ENCODE peak calls at places on chromosomes 11 and 22, in ten cellular contexts. P is sigmoid colon, Y is Panc1, V is psoas muscle, K is HAP-1, L is lower lobe of right lung, R is transverse colon, N is aorta, U is SJSA1, M is left lung. C is an unnamed sample. For H3K36me3, the result is how much of the 10 kb centered on the place peaks cover.

GRCh38 chr11:106179048-106179447 is 101.6 kb downstream of the AASDHPPT start:
- DNase-seq in P (no peak), Y (no peak), V (no peak), K (no peak), L (no peak), R (no peak), N (no peak), U (no peak), M (no peak), C (no peak)

GRCh38 chr11:62508336-62509058 is 38.1 kb downstream of the AHNAK start:
- DNase-seq in P (peak), Y (peak), V (peak), K (peak), L (peak), R (peak), N (peak), U (peak), M (peak), C (no peak)

GRCh38 chr11:99739464-99740089 is 718.8 kb downstream of the CNTN5 start:
- DNase-seq in P (no peak), Y (peak), V (no peak), K (peak), L (no peak), R (no peak), N (no peak), U (peak), M (no peak), C (no peak)

GRCh38 chr11:86183694-86184093 is 60.9 kb upstream of the EED start:
- DNase-seq in P (no peak), Y (no peak), V (no peak), K (no peak), L (no peak), R (no peak), N (no peak), U (no peak), M (no peak), C (no peak)

GRCh38 chr11:120512727-120513435 is 1.3 kb downstream of the GRIK4 start:
- DNase-seq in P (no peak), Y (no peak), V (no peak), K (no peak), L (peak), R (no peak), N (no peak), U (no peak), M (no peak), C (no peak)

GRCh38 chr11:115548878-115549528 is 44.8 kb upstream of the CADM1 start:
- DNase-seq in P (no peak), Y (no peak), V (no peak), K (no peak), L (no peak), R (peak), N (no peak), U (no peak), M (no peak), C (no peak)

GRCh38 chr11:10373340-10373739 is 68.5 kb downstream of the ADM start:
- DNase-seq in P (no peak), Y (no peak), V (no peak), K (no peak), L (no peak), R (no peak), N (no peak), U (no peak), M (peak), C (no peak)

GRCh38 chr11:124174001-124174400 is 9.1 kb upstream of the OR10D3 start:
- DNase-seq in P (no peak), Y (no peak), V (no peak), K (peak), L (no peak), R (no peak), N (no peak), U (peak), M (no peak), C (no peak)

GRCh38 chr11:122048401-122048800 is 67.6 kb downstream of the BLID start:
- DNase-seq in P (no peak), Y (no peak), V (no peak), K (no peak), L (no peak), R (no peak), N (no peak), U (no peak), M (no peak), C (no peak)

GRCh38 chr11:66727883-66728759 is 895 bp downstream of the SPTBN2 start:
- DNase-seq in P (peak), Y (no peak), V (no peak), K (peak), L (no peak), R (peak), N (no peak), U (no peak), M (no peak), C (no peak)

GRCh38 chr11:8241373-8242112 is 22.1 kb downstream of the LMO1 start:
- DNase-seq in P (no peak), Y (no peak), V (no peak), K (no peak), L (no peak), R (no peak), N (no peak), U (no peak), M (no peak), C (no peak)

GRCh38 chr22:37428649-37429586 is 1.6 kb upstream of the ELFN2 start:
- DNase-seq in P (no peak), Y (peak), V (no peak), K (peak), L (no peak), R (peak), N (peak), U (peak), M (no peak), C (no peak)

GRCh38 chr22:27416553-27417427 is 384.8 kb downstream of the MN1 start:
- DNase-seq in P (no peak), Y (no peak), V (no peak), K (peak), L (no peak), R (no peak), N (peak), U (peak), M (no peak), C (peak)

GRCh38 chr11:6488831-6489230 is 7.5 kb downstream of the TIMM10B start:
- DNase-seq in P (no peak), Y (no peak), V (no peak), K (no peak), L (no peak), R (no peak), N (no peak), U (no peak), M (no peak), C (no peak)

GRCh38 chr11:6489338-6489737 is 7.7 kb upstream of the DNHD1 start:
- DNase-seq in P (no peak), Y (no peak), V (no peak), K (no peak), L (no peak), R (no peak), N (no peak), U (no peak), M (no peak), C (no peak)

GRCh38 chr11:6486938-6487337 is 5.6 kb downstream of the TIMM10B start:
- DNase-seq in P (no peak), Y (no peak), V (no peak), K (no peak), L (no peak), R (no peak), N (no peak), U (no peak), M (no peak), C (no peak)

GRCh38 chr11:6486256-6486655 is 5.0 kb downstream of the TIMM10B start:
- DNase-seq in P (no peak), Y (no peak), V (no peak), K (no peak), L (no peak), R (no peak), N (no peak), U (no peak), M (no peak), C (no peak)

GRCh38 chr11:6488342-6488741 is 7.0 kb downstream of the TIMM10B start:
- DNase-seq in P (no peak), Y (no peak), V (no peak), K (no peak), L (no peak), R (no peak), N (no peak), U (no peak), M (no peak), C (no peak)
- H3K36me3 ChIP-seq in P (half or more), Y (under half), V (under half), K (half or more), L (half or more), R (under half), N (under half), U (under half), M (under half), C (under half)

GRCh38 chr11:46669606-46670243 is 30.7 kb downstream of the ARHGAP1 start:
- DNase-seq in P (peak), Y (no peak), V (no peak), K (no peak), L (no peak), R (no peak), N (no peak), U (no peak), M (no peak), C (no peak)

GRCh38 chr11:46666982-46667590 is 33.3 kb downstream of the ARHGAP1 start:
- DNase-seq in P (peak), Y (no peak), V (no peak), K (no peak), L (no peak), R (no peak), N (no peak), U (no peak), M (no peak), C (no peak)

GRCh38 chr11:46665356-46665755 is 35.1 kb downstream of the ARHGAP1 start:
- DNase-seq in P (peak), Y (no peak), V (no peak), K (no peak), L (no peak), R (no peak), N (no peak), U (no peak), M (no peak), C (no peak)

GRCh38 chr11:46666516-46666915 is 33.9 kb downstream of the ARHGAP1 start:
- DNase-seq in P (peak), Y (no peak), V (no peak), K (no peak), L (no peak), R (no peak), N (no peak), U (no peak), M (no peak), C (no peak)

DNA sequence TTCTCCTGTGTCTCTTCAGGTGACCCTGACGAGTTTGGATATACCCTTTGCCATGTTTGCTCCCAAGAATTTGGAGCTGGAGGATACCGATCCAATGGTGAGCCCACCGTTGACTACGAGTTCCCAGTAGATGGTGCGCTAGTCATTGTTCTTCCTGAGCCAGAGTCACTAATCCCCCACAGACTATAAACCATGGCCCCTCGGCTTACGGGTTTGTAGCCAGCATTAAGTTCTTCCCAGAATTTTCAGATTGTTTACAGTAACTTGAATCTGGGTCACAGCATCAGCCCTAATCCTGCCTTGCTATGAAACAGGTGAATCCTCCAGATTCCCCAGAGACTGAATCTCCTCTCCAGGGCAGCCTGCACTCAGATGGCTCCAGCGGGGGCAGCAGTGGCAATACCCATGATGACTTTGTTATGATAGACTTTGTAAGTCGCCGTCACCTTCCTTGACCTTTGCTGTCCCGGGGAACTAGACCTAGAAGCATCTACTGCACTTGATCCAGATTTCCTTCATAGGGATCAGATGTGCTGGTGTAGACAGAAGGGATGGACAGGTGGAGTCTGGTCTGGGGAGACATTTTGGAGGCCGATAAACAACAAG is 31.8 kb downstream of the ARHGAP1 start:
- DNase-seq in P (peak), Y (no peak), V (no peak), K (no peak), L (no peak), R (no peak), N (no peak), U (no peak), M (no peak), C (no peak)
- H3K36me3 ChIP-seq in P (half or more), Y (under half), V (under half), K (half or more), L (half or more), R (half or more), N (under half), U (half or more), M (under half), C (under half)

GRCh38 chr11:118643995-118644345 is 35.5 kb downstream of the TREH start:
- DNase-seq in P (no peak), Y (no peak), V (no peak), K (no peak), L (no peak), R (no peak), N (no peak), U (no peak), M (no peak), C (no peak)

GRCh38 chr11:118639899-118640298 is 32.5 kb downstream of the PHLDB1 start:
- DNase-seq in P (no peak), Y (no peak), V (no peak), K (no peak), L (no peak), R (no peak), N (no peak), U (no peak), M (no peak), C (no peak)

GRCh38 chr11:118638726-118639125 is 31.3 kb downstream of the PHLDB1 start:
- DNase-seq in P (no peak), Y (no peak), V (no peak), K (no peak), L (no peak), R (no peak), N (no peak), U (no peak), M (no peak), C (no peak)

GRCh38 chr11:118643142-118643994 is 36.0 kb downstream of the PHLDB1 start:
- DNase-seq in P (no peak), Y (no peak), V (peak), K (no peak), L (no peak), R (no peak), N (no peak), U (no peak), M (no peak), C (no peak)

GRCh38 chr11:118641463-118642019 is 34.1 kb downstream of the PHLDB1 start:
- DNase-seq in P (no peak), Y (no peak), V (no peak), K (no peak), L (no peak), R (peak), N (no peak), U (no peak), M (no peak), C (no peak)
- H3K36me3 ChIP-seq in P (half or more), Y (under half), V (under half), K (under half), L (half or more), R (under half), N (under half), U (under half), M (under half), C (half or more)

GRCh38 chr11:766941-767210 is 10.4 kb downstream of the GATD1 start:
- DNase-seq in P (no peak), Y (no peak), V (no peak), K (no peak), L (no peak), R (no peak), N (no peak), U (no peak), M (no peak), C (no peak)
- H3K36me3 ChIP-seq in P (half or more), Y (under half), V (under half), K (half or more), L (half or more), R (under half), N (under half), U (under half), M (under half), C (under half)

GRCh38 chr22:25360411-25360810 is 141.0 kb downstream of the CRYBB2 start:
- DNase-seq in P (peak), Y (no peak), V (no peak), K (no peak), L (no peak), R (no peak), N (peak), U (no peak), M (no peak), C (no peak)
- H3K36me3 ChIP-seq in P (under half), Y (under half), V (under half), K (under half), L (under half), R (under half), N (under half), U (half or more), M (under half), C (under half)

GRCh38 chr11:118640332-118641154 is 33.1 kb downstream of the PHLDB1 start:
- DNase-seq in P (no peak), Y (no peak), V (no peak), K (no peak), L (no peak), R (no peak), N (no peak), U (no peak), M (no peak), C (no peak)
- H3K36me3 ChIP-seq in P (half or more), Y (under half), V (under half), K (under half), L (half or more), R (under half), N (under half), U (under half), M (under half), C (half or more)

C was measured in BJ.